ENCODE peak calls at places on chromosomes 6 and 20, in seven cellular contexts. W is foreskin fibroblast; B is Ammon's horn; S is T-helper 2 cell; N is stimulated activated CD8-positive, alpha-beta memory T cell treated with anti-CD3 and anti-CD28 coated beads, Interleukin-12 subunit alpha, Interleukin-12 subunit beta, amount 100 ng/mL, for 1 hour; P is mesothelial cell of epicardium; T is left ventricle myocardium inferior. K is an unnamed sample.

GRCh38 chr6:158769696-158770446 is 49.3 kb downstream of the EZR start:
- DNase-seq in N (no peak), T (peak), W (no peak), P (no peak), B (peak), S (no peak), K (no peak)

GRCh38 chr6:22025468-22026159 is 271.2 kb downstream of the PRL start:
- DNase-seq in B (peak), W (peak), N (no peak), P (peak), S (no peak), T (no peak), K (peak)

GRCh38 chr6:42509765-42510164 is 54.1 kb upstream of the UBR2 start:
- DNase-seq in S (no peak), T (no peak), P (no peak), W (no peak), N (no peak), B (no peak), K (no peak)

GRCh38 chr6:72579865-72580264 is 42.0 kb upstream of the KCNQ5 start:
- DNase-seq in S (no peak), N (no peak), P (no peak), W (peak), B (no peak), T (no peak), K (no peak)

GRCh38 chr20:35023624-35024023 is 68.0 kb downstream of the MYH7B start:
- DNase-seq in T (no peak), B (no peak), P (peak), N (no peak), S (no peak), W (no peak), K (no peak)

GRCh38 chr6:85388531-85388930 is 61.4 kb upstream of the NT5E start:
- DNase-seq in S (no peak), P (no peak), T (no peak), B (peak), W (no peak), N (no peak), K (no peak)

GRCh38 chr6:89430563-89430962 is 2.4 kb upstream of the ANKRD6 start:
- DNase-seq in T (no peak), B (no peak), S (no peak), P (no peak), W (no peak), N (no peak), K (no peak)

GRCh38 chr6:31870385-31870921 is 7.8 kb upstream of the NEU1 start:
- DNase-seq in S (no peak), N (no peak), B (no peak), T (no peak), P (no peak), W (no peak), K (no peak)

GRCh38 chr6:74018825-74019224 is 322.8 kb downstream of the CD109 start:
- DNase-seq in P (no peak), N (no peak), B (no peak), T (no peak), S (no peak), W (peak), K (no peak)

GRCh38 chr20:39880890-39881289 is 808.1 kb downstream of the MAFB start:
- DNase-seq in N (no peak), S (no peak), T (no peak), W (peak), P (no peak), B (no peak), K (no peak)

GRCh38 chr6:53112871-53113270 is 35.8 kb downstream of the GCM1 start:
- DNase-seq in B (no peak), P (no peak), S (no peak), W (no peak), N (no peak), T (no peak), K (no peak)

GRCh38 chr6:110875548-110876169 is 1.1 kb downstream of the AMD1 start:
- DNase-seq in P (peak), W (peak), B (peak), N (peak), S (peak), T (peak), K (peak)

GRCh38 chr6:123794190-123794589 is 9.5 kb upstream of the NKAIN2 start:
- DNase-seq in B (no peak), P (no peak), S (no peak), N (no peak), W (no peak), T (no peak), K (no peak)

GRCh38 chr6:106114492-106114891 is 28.4 kb downstream of the PRDM1 start:
- DNase-seq in N (no peak), T (no peak), W (no peak), S (peak), B (no peak), P (no peak), K (peak)

GRCh38 chr6:24851086-24851485 is 52.4 kb upstream of the ARMH2 start:
- DNase-seq in N (no peak), B (no peak), T (no peak), P (no peak), S (no peak), W (no peak), K (no peak)

GRCh38 chr6:44076366-44077200 is 50.7 kb downstream of the MRPL14 start:
- DNase-seq in T (peak), S (no peak), P (peak), W (peak), B (peak), N (no peak), K (no peak)

GRCh38 chr6:16483315-16483875 is 245.0 kb downstream of the GMPR start:
- DNase-seq in T (no peak), S (peak), N (no peak), P (no peak), W (no peak), B (no peak), K (peak)

GRCh38 chr20:6715350-6716063 is 52.0 kb upstream of the BMP2 start:
- DNase-seq in S (no peak), N (no peak), T (no peak), W (no peak), P (no peak), B (no peak), K (no peak)

GRCh38 chr20:19903168-19903676 is 113.9 kb upstream of the NAA20 start:
- DNase-seq in N (no peak), P (no peak), B (peak), S (no peak), T (no peak), W (peak), K (no peak)

GRCh38 chr6:85344996-85345395 is 104.9 kb upstream of the NT5E start:
- DNase-seq in N (no peak), B (no peak), P (no peak), T (no peak), S (no peak), W (peak), K (no peak)

GRCh38 chr20:610130-611046 is at the start of gene TCF15:
- DNase-seq in T (peak), W (peak), S (no peak), N (no peak), B (no peak), P (no peak), K (peak)

GRCh38 chr6:143555071-143555492 is 43.6 kb upstream of the FUCA2 start:
- DNase-seq in N (no peak), W (no peak), P (no peak), B (no peak), T (no peak), S (no peak), K (no peak)

GRCh38 chr6:44073612-44074382 is 53.5 kb downstream of the MRPL14 start:
- DNase-seq in T (peak), N (no peak), W (peak), S (no peak), B (no peak), P (peak), K (no peak)

GRCh38 chr6:130838971-130839370 is 11.8 kb downstream of the SMLR1 start:
- DNase-seq in S (no peak), N (no peak), B (no peak), P (no peak), W (no peak), T (no peak), K (no peak)

GRCh38 chr20:62336329-62336728 is 30.8 kb downstream of the LAMA5 start:
- DNase-seq in W (no peak), P (no peak), N (no peak), S (no peak), B (no peak), T (no peak), K (no peak)

GRCh38 chr20:62702886-62703852 is 5.5 kb upstream of the NTSR1 start:
- DNase-seq in W (peak), S (no peak), P (no peak), B (no peak), N (peak), T (no peak), K (no peak)

GRCh38 chr20:9407805-9408421 is 106.5 kb upstream of the LAMP5 start:
- DNase-seq in P (peak), B (peak), T (no peak), S (no peak), W (peak), N (peak), K (peak)

GRCh38 chr6:12354499-12354898 is 64.3 kb downstream of the EDN1 start:
- DNase-seq in B (peak), N (no peak), S (no peak), P (no peak), T (no peak), W (peak), K (no peak)

GRCh38 chr20:47206962-47207641 is 149.4 kb downstream of the ZMYND8 start:
- DNase-seq in T (no peak), P (no peak), S (no peak), B (no peak), W (no peak), N (no peak), K (no peak)